ENCODE peak calls at places on chromosomes 5 and 9, in nine cellular contexts. T is stimulated activated naive B cell treated with anti-CD40 and anti-IgM and Interleukin-4, amounts not matched to agents 10 μg/mL and 1 μg/mL and 100 μg/mL, for 72 hours; I is GM19239; L is smooth muscle cell of the brain vasculature; Q is stimulated activated CD8-positive, alpha-beta memory T cell treated with anti-CD3 and anti-CD28 coated beads, Interleukin-7, amount 100 ng/mL, for 1 hour; K is NCI-H460; J is NCI-H748 treated with DMSO at 0.1 percent for 48 hours; E is glutamatergic neuron; S is spleen. X is an unnamed sample.

GRCh38 chr9:129677456-129677855 is 12.0 kb downstream of the PRRX2 start:
- DNase-seq in E (peak; percentile 70), Q (no peak), J (no peak), I (no peak), K (no peak), L (no peak), S (no peak), T (no peak), X (peak; percentile 40)

GRCh38 chr5:149202910-149203451 is 61.7 kb downstream of the ABLIM3 start:
- DNase-seq in S (no peak), E (no peak), L (no peak), I (no peak), K (no peak), Q (no peak), T (no peak), J (no peak), X (no peak)

GRCh38 chr5:157286761-157287211 is 20.9 kb downstream of the CYFIP2 start:
- DNase-seq in Q (no peak), S (no peak), L (no peak), T (no peak), J (no peak), K (no peak), I (no peak), E (no peak), X (no peak)

GRCh38 chr9:30120654-30121053 is 2263.8 kb upstream of the ACO1 start:
- DNase-seq in T (no peak), J (no peak), S (no peak), K (no peak), L (no peak), Q (no peak), E (no peak), I (no peak), X (no peak)

GRCh38 chr9:117276444-117276843 is 138.4 kb downstream of the ASTN2 start:
- DNase-seq in T (no peak), J (no peak), I (no peak), E (no peak), S (no peak), L (no peak), K (no peak), Q (no peak), X (no peak)

GRCh38 chr5:83577036-83577636 is 105.6 kb downstream of the VCAN start:
- DNase-seq in K (no peak), L (no peak), T (no peak), Q (no peak), I (no peak), J (no peak), S (no peak), E (no peak), X (no peak)

GRCh38 chr9:114434878-114435311 is 47.1 kb upstream of the AKNA start:
- DNase-seq in J (peak; percentile 19), L (peak; percentile 7), E (no peak), S (no peak), T (no peak), I (no peak), K (peak; percentile 34), Q (no peak), X (peak; percentile 53)

GRCh38 chr5:170554566-170555267 is 50.9 kb downstream of the KCNIP1 start:
- DNase-seq in Q (no peak), T (no peak), J (no peak), E (no peak), S (no peak), L (no peak), K (no peak), I (no peak), X (no peak)